ENCODE peak calls at places on chromosome 2, in eight cellular contexts. V is GM10248, H is LHCN-M2, U is HTR-8/SVneo, P is iris pigment epithelial cell, K is lower lobe of right lung, B is A549, C is fibroblast of pulmonary artery. F is an unnamed sample.

GRCh38 chr2:44321360-44321759 is 39.9 kb downstream of the PREPL start:
- DNase-seq in B (no peak), H (no peak), U (no peak), C (no peak), P (no peak), V (no peak), K (no peak), F (no peak)

GRCh38 chr2:227870710-227871374 is 589 bp upstream of the DAW1 start:
- DNase-seq in B (peak), C (peak), V (no peak), U (peak), H (no peak), K (no peak), P (peak), F (no peak)

GRCh38 chr2:58137221-58137620 is 90.6 kb downstream of the VRK2 start:
- DNase-seq in P (peak), V (no peak), U (no peak), C (peak), K (no peak), B (no peak), H (peak), F (no peak)

GRCh38 chr2:228983700-228984099 is 287.4 kb downstream of the PID1 start:
- DNase-seq in C (no peak), B (no peak), K (no peak), P (no peak), H (no peak), V (no peak), U (no peak), F (no peak)

GRCh38 chr2:85171916-85172315 is 38.7 kb downstream of the TCF7L1 start:
- DNase-seq in P (no peak), K (no peak), H (no peak), U (no peak), V (no peak), B (no peak), C (no peak), F (no peak)

GRCh38 chr2:148619560-148620190 is 24.9 kb upstream of the EPC2 start:
- DNase-seq in C (no peak), P (no peak), U (no peak), B (no peak), H (no peak), V (no peak), K (no peak), F (no peak)

GRCh38 chr2:155708052-155708451 is 624.5 kb downstream of the NR4A2 start:
- DNase-seq in U (no peak), P (no peak), B (no peak), V (no peak), K (no peak), H (no peak), C (no peak), F (no peak)

GRCh38 chr2:231886071-231886681 is 40.0 kb downstream of the NPPC start:
- DNase-seq in K (no peak), V (no peak), B (no peak), H (no peak), C (no peak), U (no peak), P (no peak), F (no peak)

GRCh38 chr2:241788572-241788971 is 11.9 kb downstream of the GAL3ST2 start:
- DNase-seq in P (no peak), K (no peak), B (no peak), C (no peak), V (peak), U (no peak), H (no peak), F (no peak)

GRCh38 chr2:70686577-70687460 is 81.2 kb downstream of the ADD2 start:
- DNase-seq in P (peak), C (peak), B (peak), U (peak), K (no peak), H (peak), V (peak), F (no peak)

GRCh38 chr2:187264612-187265011 is 183.4 kb downstream of the CALCRL start:
- DNase-seq in H (no peak), C (peak), P (no peak), V (no peak), K (no peak), U (no peak), B (no peak), F (no peak)

GRCh38 chr2:12848176-12848575 is 131.4 kb downstream of the TRIB2 start:
- DNase-seq in U (no peak), H (no peak), B (no peak), V (no peak), P (no peak), C (no peak), K (no peak), F (no peak)

GRCh38 chr2:96882230-96882629 is 12.3 kb upstream of the SEMA4C start:
- DNase-seq in H (no peak), B (no peak), P (no peak), C (no peak), K (no peak), V (no peak), U (no peak), F (no peak)

GRCh38 chr2:130349174-130349573 is 6.5 kb downstream of the IMP4 start:
- DNase-seq in H (no peak), C (no peak), K (no peak), U (no peak), V (no peak), P (no peak), B (no peak), F (no peak)

GRCh38 chr2:145591109-145591809 is 1071.3 kb upstream of the ZEB2 start:
- DNase-seq in V (no peak), C (no peak), K (no peak), B (no peak), U (no peak), P (no peak), H (no peak), F (no peak)

GRCh38 chr2:191679818-191680600 is 2.1 kb downstream of the NABP1 start:
- DNase-seq in K (no peak), H (peak), U (peak), V (no peak), P (peak), C (peak), B (peak), F (no peak)

GRCh38 chr2:226687641-226688253 is 111.9 kb downstream of the IRS1 start:
- DNase-seq in C (no peak), U (no peak), V (no peak), P (peak), B (no peak), K (no peak), H (peak), F (no peak)

GRCh38 chr2:136917281-136917680 is 151.9 kb downstream of the THSD7B start:
- DNase-seq in V (no peak), P (peak), H (no peak), K (no peak), B (no peak), C (no peak), U (no peak), F (no peak)

GRCh38 chr2:65527451-65528240 is 95.2 kb upstream of the SPRED2 start:
- DNase-seq in K (no peak), H (no peak), B (no peak), U (no peak), P (no peak), V (no peak), C (no peak), F (no peak)

GRCh38 chr2:24926602-24927252 is 6.7 kb upstream of the ADCY3 start:
- DNase-seq in B (no peak), H (no peak), C (peak), U (no peak), V (no peak), K (peak), P (peak), F (no peak)

GRCh38 chr2:172098650-172099471 is 3.8 kb downstream of the DLX2 start:
- DNase-seq in V (peak), P (peak), U (peak), K (no peak), H (peak), C (peak), B (peak), F (no peak)

GRCh38 chr2:20796374-20796791 is 26.5 kb downstream of the LDAH start:
- DNase-seq in V (no peak), K (no peak), C (peak), H (peak), U (no peak), B (no peak), P (peak), F (no peak)

GRCh38 chr2:70270323-70270722 is 12.4 kb downstream of the PCYOX1 start:
- DNase-seq in P (no peak), U (no peak), H (no peak), B (no peak), K (no peak), V (no peak), C (no peak), F (no peak)

GRCh38 chr2:145156199-145156598 is 636.3 kb upstream of the ZEB2 start:
- DNase-seq in P (no peak), B (no peak), C (no peak), U (no peak), K (no peak), H (peak), V (no peak), F (no peak)

GRCh38 chr2:230913406-230913805 is 11.6 kb downstream of the GPR55 start:
- DNase-seq in B (peak), C (peak), U (no peak), V (no peak), P (peak), K (peak), H (peak), F (no peak)

GRCh38 chr2:158914731-158915130 is 53.7 kb upstream of the TANC1 start:
- DNase-seq in B (no peak), H (peak), P (peak), V (no peak), U (no peak), C (no peak), K (no peak), F (no peak)

GRCh38 chr2:145034511-145034910 is 514.6 kb upstream of the ZEB2 start:
- DNase-seq in P (no peak), C (no peak), B (no peak), H (no peak), U (no peak), V (no peak), K (no peak), F (no peak)